ENCODE peak calls at places on chromosomes 5 and 9, in four cellular contexts. One of them, this sample, is unnamed.

GRCh38 chr9:13993482-13994267 is 320.3 kb downstream of the NFIB start:
- DNase-seq in effector memory CD4-positive, alpha-beta T cell: no peak
- DNase-seq in K562: no peak
- DNase-seq in adrenal gland: no peak
- DNase-seq in this sample: no peak

GRCh38 chr9:129613520-129614175 is 7.3 kb downstream of the C9orf50 start:
- DNase-seq in effector memory CD4-positive, alpha-beta T cell: no peak
- DNase-seq in K562: no peak
- DNase-seq in adrenal gland: peak
- DNase-seq in this sample: no peak

GRCh38 chr5:378976-379742 is 57.6 kb downstream of the AHRR start:
- DNase-seq in effector memory CD4-positive, alpha-beta T cell: no peak
- DNase-seq in K562: no peak
- DNase-seq in adrenal gland: peak
- DNase-seq in this sample: no peak

GRCh38 chr5:5721881-5722280 is 299.4 kb downstream of the ICE1 start:
- DNase-seq in effector memory CD4-positive, alpha-beta T cell: no peak
- DNase-seq in K562: no peak
- DNase-seq in adrenal gland: no peak
- DNase-seq in this sample: no peak

GRCh38 chr5:96876292-96876850 is at the start of gene ERAP2:
- DNase-seq in effector memory CD4-positive, alpha-beta T cell: no peak
- DNase-seq in K562: peak
- DNase-seq in adrenal gland: no peak
- DNase-seq in this sample: peak

GRCh38 chr5:131252824-131253171 is 11.1 kb upstream of the CDC42SE2 start:
- DNase-seq in effector memory CD4-positive, alpha-beta T cell: peak
- DNase-seq in K562: peak
- DNase-seq in adrenal gland: peak
- DNase-seq in this sample: peak

GRCh38 chr9:129887210-129888084 is 52.2 kb downstream of the USP20 start:
- DNase-seq in effector memory CD4-positive, alpha-beta T cell: peak
- DNase-seq in K562: peak
- DNase-seq in adrenal gland: no peak
- DNase-seq in this sample: no peak

GRCh38 chr9:20884985-20885593 is 146.4 kb downstream of the HACD4 start:
- DNase-seq in effector memory CD4-positive, alpha-beta T cell: peak
- DNase-seq in K562: no peak
- DNase-seq in adrenal gland: peak
- DNase-seq in this sample: peak

GRCh38 chr9:111839387-111839786 is 44.6 kb upstream of the SHOC1 start:
- DNase-seq in effector memory CD4-positive, alpha-beta T cell: no peak
- DNase-seq in K562: no peak
- DNase-seq in adrenal gland: peak
- DNase-seq in this sample: peak

GRCh38 chr9:32069169-32069813 is 315.2 kb upstream of the ACO1 start:
- DNase-seq in effector memory CD4-positive, alpha-beta T cell: no peak
- DNase-seq in K562: no peak
- DNase-seq in adrenal gland: no peak
- DNase-seq in this sample: no peak

GRCh38 chr5:157671592-157672330 is 428 bp downstream of the C5orf52 start:
- DNase-seq in effector memory CD4-positive, alpha-beta T cell: no peak
- DNase-seq in K562: no peak
- DNase-seq in adrenal gland: no peak
- DNase-seq in this sample: no peak

GRCh38 chr5:157670662-157671591 is at the start of gene C5orf52:
- DNase-seq in effector memory CD4-positive, alpha-beta T cell: no peak
- DNase-seq in K562: no peak
- DNase-seq in adrenal gland: peak
- DNase-seq in this sample: peak

GRCh38 chr5:157672976-157673375 is 1.6 kb downstream of the C5orf52 start:
- DNase-seq in effector memory CD4-positive, alpha-beta T cell: no peak
- DNase-seq in K562: no peak
- DNase-seq in adrenal gland: no peak
- DNase-seq in this sample: no peak

GRCh38 chr5:157668356-157668755 is 3.0 kb upstream of the C5orf52 start:
- DNase-seq in effector memory CD4-positive, alpha-beta T cell: no peak
- DNase-seq in K562: no peak
- DNase-seq in adrenal gland: no peak
- DNase-seq in this sample: no peak

GRCh38 chr5:157669701-157670097 is 1.6 kb upstream of the C5orf52 start:
- DNase-seq in effector memory CD4-positive, alpha-beta T cell: no peak
- DNase-seq in K562: no peak
- DNase-seq in adrenal gland: no peak
- DNase-seq in this sample: no peak
- H3K4me3 ChIP-seq in effector memory CD4-positive, alpha-beta T cell: no peak
- H3K4me3 ChIP-seq in K562: no peak
- H3K4me3 ChIP-seq in adrenal gland: no peak
- H3K4me3 ChIP-seq in this sample: no peak

DNA sequence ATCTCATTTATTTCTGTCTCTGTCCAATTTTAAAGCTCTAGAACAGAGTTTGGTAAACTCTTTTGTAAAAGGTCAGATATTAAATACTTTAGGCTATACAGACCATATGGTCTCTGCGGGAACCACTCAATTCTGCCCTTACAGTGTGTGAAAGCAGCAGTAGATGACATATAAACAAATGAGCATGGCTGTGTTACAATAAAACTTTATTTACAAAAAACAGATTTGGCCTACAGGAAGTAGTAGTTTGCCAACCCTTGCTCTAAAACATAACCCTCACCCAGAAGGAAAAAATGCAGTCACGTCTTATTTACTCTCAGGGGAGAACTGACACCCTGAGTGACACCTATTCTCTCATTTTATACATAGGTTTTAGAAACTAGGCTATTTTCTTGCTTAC is 220.4 kb downstream of the DEPDC1B start:
- DNase-seq in effector memory CD4-positive, alpha-beta T cell: no peak
- DNase-seq in K562: no peak
- DNase-seq in adrenal gland: no peak
- DNase-seq in this sample: no peak
- H3K4me3 ChIP-seq in effector memory CD4-positive, alpha-beta T cell: no peak
- H3K4me3 ChIP-seq in K562: no peak
- H3K4me3 ChIP-seq in adrenal gland: no peak
- H3K4me3 ChIP-seq in this sample: no peak

GRCh38 chr9:110141118-110141797 is 66.7 kb downstream of the C9orf152 start:
- DNase-seq in effector memory CD4-positive, alpha-beta T cell: no peak
- DNase-seq in K562: no peak
- DNase-seq in adrenal gland: peak
- DNase-seq in this sample: no peak

GRCh38 chr9:110140276-110140675 is 67.7 kb downstream of the C9orf152 start:
- DNase-seq in effector memory CD4-positive, alpha-beta T cell: no peak
- DNase-seq in K562: no peak
- DNase-seq in adrenal gland: no peak
- DNase-seq in this sample: no peak

GRCh38 chr9:110142868-110143866 is 64.8 kb downstream of the C9orf152 start:
- DNase-seq in effector memory CD4-positive, alpha-beta T cell: no peak
- DNase-seq in K562: peak
- DNase-seq in adrenal gland: no peak
- DNase-seq in this sample: peak

GRCh38 chr9:110143969-110144545 is 63.9 kb downstream of the C9orf152 start:
- DNase-seq in effector memory CD4-positive, alpha-beta T cell: no peak
- DNase-seq in K562: no peak
- DNase-seq in adrenal gland: no peak
- DNase-seq in this sample: peak

GRCh38 chr9:110142253-110142652 is 65.7 kb downstream of the C9orf152 start:
- DNase-seq in effector memory CD4-positive, alpha-beta T cell: no peak
- DNase-seq in K562: no peak
- DNase-seq in adrenal gland: no peak
- DNase-seq in this sample: no peak
- H3K4me3 ChIP-seq in effector memory CD4-positive, alpha-beta T cell: no peak
- H3K4me3 ChIP-seq in K562: no peak
- H3K4me3 ChIP-seq in adrenal gland: no peak
- H3K4me3 ChIP-seq in this sample: no peak

GRCh38 chr5:173744527-173744926 is 128.1 kb upstream of the BOD1 start:
- DNase-seq in effector memory CD4-positive, alpha-beta T cell: no peak
- DNase-seq in K562: no peak
- DNase-seq in adrenal gland: no peak
- DNase-seq in this sample: no peak
- H3K4me3 ChIP-seq in effector memory CD4-positive, alpha-beta T cell: no peak
- H3K4me3 ChIP-seq in K562: no peak
- H3K4me3 ChIP-seq in adrenal gland: no peak
- H3K4me3 ChIP-seq in this sample: no peak

This sample was measured in cardiac muscle cell.